ENCODE peak calls at places on chromosomes 2 and 18, in seven cellular contexts. H is PC-3; N is uterus; U is gastrocnemius medialis; D is GM23338; Y is upper lobe of right lung; G is CD8-positive, alpha-beta T cell. J is an unnamed sample. For H3K4me1, the result is how much of the 10 kb centered on the place peaks cover.

GRCh38 chr18:8341481-8342230 is 267.6 kb upstream of the RAB12 start:
- DNase-seq in H (peak), N (no peak), U (no peak), D (peak), Y (no peak), G (no peak), J (no peak)

GRCh38 chr18:48028716-48029115 is 98.3 kb upstream of the SMAD2 start:
- DNase-seq in H (peak), N (no peak), U (no peak), D (no peak), Y (peak), G (no peak), J (no peak)

GRCh38 chr18:8987250-8987649 is 115.2 kb upstream of the NDUFV2 start:
- DNase-seq in H (no peak), N (no peak), U (no peak), D (no peak), Y (no peak), G (no peak), J (no peak)

GRCh38 chr2:201116959-201117734 is 1.2 kb downstream of the CFLAR start:
- DNase-seq in H (peak), N (peak), U (peak), D (peak), Y (no peak), G (no peak), J (peak)

GRCh38 chr2:64862623-64863022 is 126.6 kb upstream of the SLC1A4 start:
- DNase-seq in H (peak), N (no peak), U (no peak), D (no peak), Y (no peak), G (no peak), J (no peak)

GRCh38 chr2:171482877-171483276 is 39.4 kb upstream of the CYBRD1 start:
- DNase-seq in H (no peak), N (no peak), U (no peak), D (peak), Y (no peak), G (no peak), J (no peak)

GRCh38 chr2:70994445-70995226 is at the start of gene TEX261:
- DNase-seq in H (peak), N (peak), U (peak), D (peak), Y (peak), G (peak), J (peak)

GRCh38 chr18:72768681-72769229 is 99.0 kb downstream of the NETO1 start:
- DNase-seq in H (no peak), N (no peak), U (no peak), D (peak), Y (no peak), G (no peak), J (no peak)

GRCh38 chr18:48583568-48583967 is 44.7 kb downstream of the CTIF start:
- DNase-seq in H (no peak), N (no peak), U (no peak), D (no peak), Y (no peak), G (no peak), J (no peak)

GRCh38 chr2:191625016-191625415 is 52.9 kb upstream of the NABP1 start:
- DNase-seq in H (no peak), N (no peak), U (no peak), D (no peak), Y (peak), G (peak), J (peak)

GRCh38 chr18:53147472-53147871 is 807.5 kb downstream of the DCC start:
- DNase-seq in H (no peak), N (no peak), U (no peak), D (no peak), Y (no peak), G (no peak), J (no peak)

GRCh38 chr2:96509114-96509846 is 4.1 kb upstream of the NEURL3 start:
- DNase-seq in H (peak), N (peak), U (peak), D (peak), Y (peak), G (peak), J (peak)

GRCh38 chr2:117674172-117674571 is 140.3 kb upstream of the DDX18 start:
- DNase-seq in H (no peak), N (no peak), U (no peak), D (no peak), Y (no peak), G (no peak), J (no peak)

GRCh38 chr2:171999604-172000469 is at the start of gene METAP1D:
- DNase-seq in H (peak), N (peak), U (peak), D (peak), Y (peak), G (peak), J (peak)

GRCh38 chr2:4662161-4662779 is 958.9 kb downstream of the DCDC2C start:
- DNase-seq in H (peak), N (no peak), U (no peak), D (no peak), Y (no peak), G (no peak), J (no peak)

GRCh38 chr2:35228584-35228983 is 1127.0 kb upstream of the CRIM1 start:
- DNase-seq in H (no peak), N (no peak), U (no peak), D (peak), Y (no peak), G (no peak), J (no peak)

GRCh38 chr2:45759310-45759851 is 107.9 kb downstream of the PRKCE start:
- DNase-seq in H (no peak), N (peak), U (peak), D (peak), Y (no peak), G (no peak), J (peak)

GRCh38 chr18:50654211-50654610 is 94.3 kb downstream of the MAPK4 start:
- DNase-seq in H (no peak), N (no peak), U (no peak), D (no peak), Y (no peak), G (no peak), J (no peak)

GRCh38 chr2:20959252-20959651 is 84.6 kb downstream of the APOB start:
- DNase-seq in H (no peak), N (no peak), U (no peak), D (no peak), Y (no peak), G (no peak), J (no peak)

GRCh38 chr18:73045037-73045436 is 177.2 kb upstream of the NETO1 start:
- DNase-seq in H (no peak), N (no peak), U (no peak), D (no peak), Y (no peak), G (no peak), J (no peak)

GRCh38 chr2:118339386-118339785 is 251.1 kb downstream of the INSIG2 start:
- DNase-seq in H (no peak), N (no peak), U (no peak), D (no peak), Y (no peak), G (no peak), J (no peak)

GRCh38 chr18:3703732-3704176 is 253.8 kb downstream of the TGIF1 start:
- DNase-seq in H (peak), N (peak), U (no peak), D (peak), Y (peak), G (no peak), J (peak)

GRCh38 chr2:214261683-214262082 is 149.2 kb upstream of the VWC2L start:
- DNase-seq in H (peak), N (no peak), U (no peak), D (no peak), Y (no peak), G (no peak), J (no peak)

GRCh38 chr2:45191972-45192371 is 182.7 kb upstream of the SIX2 start:
- DNase-seq in H (no peak), N (peak), U (no peak), D (no peak), Y (no peak), G (no peak), J (no peak)

GRCh38 chr2:154960802-154961583 is 262.5 kb downstream of the KCNJ3 start:
- DNase-seq in H (no peak), N (no peak), U (no peak), D (no peak), Y (no peak), G (no peak), J (no peak)

GRCh38 chr2:54206596-54206995 is 49.4 kb downstream of the TSPYL6 start:
- DNase-seq in H (peak), N (no peak), U (no peak), D (peak), Y (no peak), G (no peak), J (no peak)

GRCh38 chr2:233435436-233436190 is 81.3 kb downstream of the DGKD start:
- DNase-seq in H (no peak), N (no peak), U (peak), D (no peak), Y (peak), G (no peak), J (no peak)

GRCh38 chr2:215619989-215620388 is 184.1 kb upstream of the FN1 start:
- DNase-seq in H (no peak), N (no peak), U (peak), D (no peak), Y (peak), G (no peak), J (no peak)

GRCh38 chr2:240780023-240780831 is 39.8 kb downstream of the KIF1A start:
- DNase-seq in H (no peak), N (no peak), U (no peak), D (no peak), Y (no peak), G (no peak), J (no peak)

GRCh38 chr2:43521568-43521967 is 74.3 kb downstream of the THADA start:
- DNase-seq in H (no peak), N (no peak), U (no peak), D (no peak), Y (no peak), G (no peak), J (peak)

GRCh38 chr2:224433442-224433841 is 31.5 kb upstream of the FAM124B start:
- DNase-seq in H (no peak), N (no peak), U (no peak), D (peak), Y (no peak), G (no peak), J (no peak)

GRCh38 chr18:6781846-6782245 is 52.3 kb downstream of the ARHGAP28 start:
- DNase-seq in H (peak), N (peak), U (peak), D (no peak), Y (no peak), G (no peak), J (peak)

GRCh38 chr18:34493099-34493544 is 217.0 kb upstream of the DTNA start:
- DNase-seq in H (peak), N (peak), U (peak), D (peak), Y (peak), G (no peak), J (peak)

GRCh38 chr2:159156834-159157233 is 129.7 kb downstream of the WDSUB1 start:
- DNase-seq in H (no peak), N (no peak), U (no peak), D (no peak), Y (no peak), G (no peak), J (no peak)
- H3K4me1 ChIP-seq in H (under half), N (under half), U (under half), D (under half), Y (half or more), G (under half), J (under half)

DNA sequence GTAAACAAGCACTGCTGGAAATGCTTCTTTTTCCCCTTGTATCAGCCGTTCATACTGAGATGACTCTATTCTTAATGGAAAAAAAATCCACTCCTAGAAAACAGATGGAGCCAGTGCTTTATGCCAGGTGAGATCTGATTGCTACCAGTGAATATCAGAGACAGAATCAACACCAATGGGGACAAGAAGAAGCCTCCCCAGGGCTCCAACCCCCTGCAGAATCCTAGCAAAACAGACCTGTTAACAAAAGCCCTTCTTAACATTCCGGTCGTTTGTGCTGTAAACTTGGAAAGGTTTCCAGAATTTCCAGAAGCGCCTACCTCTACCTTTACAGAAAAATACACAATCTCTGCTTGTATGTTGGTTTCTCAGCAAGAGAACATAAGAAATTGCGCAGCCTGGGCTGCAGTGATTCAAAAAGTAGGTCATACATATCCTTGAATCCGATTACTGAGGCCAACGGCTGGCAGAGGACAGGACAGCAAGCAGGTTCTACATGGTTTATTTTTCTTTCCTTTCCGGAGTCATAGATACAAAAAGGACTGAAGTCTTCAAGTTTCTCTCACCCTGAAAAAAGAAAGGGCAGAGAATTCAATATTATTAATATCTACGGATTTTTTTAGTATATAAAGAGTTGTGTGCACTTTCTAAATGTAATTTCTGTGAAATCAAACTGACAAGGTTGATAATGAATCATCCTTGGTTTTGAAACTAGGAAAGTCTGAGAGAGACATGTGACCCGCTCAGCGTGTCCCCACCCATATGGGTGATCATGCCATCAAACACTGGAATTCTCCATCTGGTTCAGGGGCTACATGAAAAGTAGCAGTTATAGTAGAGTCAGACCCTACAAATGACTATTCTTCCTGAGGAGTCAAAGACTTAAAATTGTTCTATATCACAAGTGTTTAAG is 266.7 kb upstream of the MGAT5 start:
- DNase-seq in H (no peak), N (no peak), U (peak), D (no peak), Y (no peak), G (no peak), J (no peak)
- H3K4me3 ChIP-seq in H (no peak), N (no peak), U (peak), D (no peak), Y (no peak), G (no peak), J (no peak)

DNA sequence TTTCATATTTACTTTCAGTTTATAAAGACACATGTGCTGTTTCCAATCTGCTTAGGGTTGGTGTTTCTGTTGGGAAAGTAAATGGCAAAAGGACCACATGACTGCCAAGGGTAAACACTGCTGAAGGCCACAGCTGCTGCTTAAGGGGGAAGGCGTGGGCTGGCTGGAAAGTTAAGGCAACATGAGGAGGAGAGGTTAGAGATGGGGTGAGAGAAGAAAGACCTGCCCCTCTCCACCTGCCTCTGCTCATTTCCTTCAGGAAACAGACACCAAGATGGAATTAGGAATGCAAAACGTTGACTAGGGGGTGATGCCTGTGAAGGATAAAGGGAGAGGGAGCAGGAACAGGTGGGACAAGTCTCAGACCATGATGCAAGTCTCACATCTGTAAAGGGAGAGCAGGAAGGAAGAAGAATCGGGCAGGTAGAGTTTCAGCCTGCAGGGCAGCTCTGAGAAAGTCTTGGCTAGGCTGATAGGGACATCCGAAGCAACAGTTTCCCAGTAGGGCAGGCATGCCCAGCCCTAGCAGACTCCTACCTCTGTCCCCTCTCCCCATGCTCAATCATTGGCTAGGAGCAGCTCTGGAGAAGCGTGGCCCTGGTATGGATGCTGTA is 86.0 kb downstream of the CDC42EP3 start:
- DNase-seq in H (peak), N (no peak), U (no peak), D (peak), Y (no peak), G (no peak), J (no peak)
- H3K4me1 ChIP-seq in H (half or more), N (under half), U (half or more), D (under half), Y (under half), G (half or more), J (half or more)

GRCh38 chr2:127703282-127703681 is 2.0 kb downstream of the SFT2D3 start:
- DNase-seq in H (no peak), N (no peak), U (no peak), D (no peak), Y (no peak), G (no peak), J (no peak)
- H3K4me3 ChIP-seq in H (peak), N (no peak), U (no peak), D (peak), Y (peak), G (no peak), J (peak)

DNA sequence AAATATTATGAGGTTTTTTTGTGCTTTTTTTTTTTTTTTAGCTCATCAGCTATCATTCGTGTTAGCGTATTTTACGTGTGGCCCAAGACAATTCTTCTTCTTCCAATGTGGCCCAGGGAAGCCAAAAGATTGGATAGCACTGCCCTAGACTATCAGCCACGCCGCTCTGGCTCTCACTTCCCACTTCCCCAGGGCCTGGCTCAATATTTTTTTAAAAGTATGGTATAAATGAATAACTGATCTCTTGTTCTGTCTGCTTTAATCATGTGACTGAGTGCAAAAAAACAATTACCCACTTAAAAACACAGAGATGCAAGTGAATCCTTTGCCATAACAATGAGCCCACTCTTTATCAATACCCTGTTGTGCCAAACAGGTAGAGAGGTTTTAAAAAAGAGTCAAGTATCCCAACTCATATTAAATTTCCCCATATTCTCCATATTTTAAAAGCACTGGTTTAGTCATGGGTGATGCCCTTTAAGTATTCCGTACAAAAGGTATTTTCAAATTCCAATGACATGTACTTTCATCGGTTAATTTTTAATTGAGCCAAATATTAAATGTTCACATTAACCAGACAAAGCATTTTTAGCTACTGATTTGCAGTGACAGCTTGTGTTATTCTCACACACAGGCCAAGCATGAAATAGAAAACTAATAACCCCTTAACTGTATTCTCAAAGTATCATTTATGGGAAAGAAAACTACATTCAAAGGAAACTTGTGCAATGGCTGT is 12.6 kb downstream of the BCL2 start:
- DNase-seq in H (no peak), N (no peak), U (no peak), D (no peak), Y (no peak), G (no peak), J (no peak)
- H3K4me1 ChIP-seq in H (under half), N (under half), U (under half), D (under half), Y (under half), G (half or more), J (under half)

DNA sequence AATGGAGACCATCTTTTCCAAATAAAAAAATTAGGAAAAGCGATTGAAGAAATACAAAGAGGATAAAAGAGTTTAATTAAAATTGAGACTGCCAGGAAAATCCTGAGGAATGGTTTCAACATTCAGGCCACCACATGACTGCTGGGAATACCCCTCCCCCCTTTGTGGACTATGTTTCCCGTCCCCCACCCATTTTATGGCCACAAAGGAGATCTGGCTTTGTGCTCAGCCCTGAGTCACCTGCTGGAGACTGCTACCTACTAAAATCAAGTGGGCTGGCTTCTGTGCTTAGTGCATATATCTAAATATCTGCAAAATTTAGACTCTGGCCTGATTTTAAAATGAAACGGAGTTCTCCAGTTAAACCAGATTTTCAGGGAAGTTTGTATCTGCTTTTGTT is 10.1 kb downstream of the RND3 start:
- DNase-seq in H (peak), N (no peak), U (no peak), D (no peak), Y (no peak), G (no peak), J (no peak)
- H3K4me3 ChIP-seq in H (peak), N (no peak), U (no peak), D (no peak), Y (no peak), G (no peak), J (no peak)

J was measured in BE2C.